ENCODE peak calls at places on chromosomes 7 and 10, in nine cellular contexts. U, P, K, I, Z, X, H, E and N are unnamed samples. For H3K36me3, the result is how much of the 10 kb centered on the place peaks cover.

GRCh38 chr10:22489467-22489866 is 144.2 kb downstream of the SPAG6 start:
- DNase-seq in U (no peak), P (no peak), K (no peak), I (peak), Z (no peak), X (no peak), H (no peak), E (peak), N (no peak)

GRCh38 chr7:1849351-1849951 is 179.4 kb downstream of the ELFN1 start:
- DNase-seq in U (no peak), P (no peak), K (no peak), I (no peak), Z (no peak), X (peak), H (no peak), E (no peak), N (peak)

GRCh38 chr7:99679400-99680191 is at the start of gene CYP3A5:
- DNase-seq in U (peak), P (no peak), K (no peak), I (no peak), Z (no peak), X (no peak), H (no peak), E (peak), N (no peak)

GRCh38 chr10:48785796-48786195 is 101.1 kb downstream of the WDFY4 start:
- DNase-seq in U (no peak), P (no peak), K (no peak), I (no peak), Z (no peak), X (no peak), H (no peak), E (no peak), N (no peak)

GRCh38 chr10:8193546-8193945 is 139.1 kb downstream of the GATA3 start:
- DNase-seq in U (no peak), P (no peak), K (no peak), I (no peak), Z (peak), X (no peak), H (no peak), E (no peak), N (no peak)

GRCh38 chr7:47045592-47045991 is 536.3 kb downstream of the TNS3 start:
- DNase-seq in U (peak), P (peak), K (no peak), I (no peak), Z (no peak), X (no peak), H (no peak), E (peak), N (peak)

GRCh38 chr7:2508327-2509231 is 11.0 kb upstream of the LFNG start:
- DNase-seq in U (no peak), P (peak), K (peak), I (peak), Z (no peak), X (no peak), H (peak), E (peak), N (peak)

GRCh38 chr10:116158036-116158435 is 115.0 kb downstream of the GFRA1 start:
- DNase-seq in U (no peak), P (no peak), K (no peak), I (no peak), Z (no peak), X (no peak), H (no peak), E (no peak), N (no peak)

GRCh38 chr10:102358717-102359382 is 36.7 kb upstream of the NFKB2 start:
- DNase-seq in U (no peak), P (no peak), K (no peak), I (no peak), Z (peak), X (no peak), H (no peak), E (peak), N (no peak)

GRCh38 chr7:120053390-120053961 is 219.5 kb upstream of the KCND2 start:
- DNase-seq in U (no peak), P (peak), K (no peak), I (no peak), Z (peak), X (no peak), H (no peak), E (peak), N (no peak)

GRCh38 chr10:98338896-98339295 is 70.9 kb upstream of the LOXL4 start:
- DNase-seq in U (no peak), P (no peak), K (no peak), I (no peak), Z (no peak), X (no peak), H (no peak), E (peak), N (no peak)

DNA sequence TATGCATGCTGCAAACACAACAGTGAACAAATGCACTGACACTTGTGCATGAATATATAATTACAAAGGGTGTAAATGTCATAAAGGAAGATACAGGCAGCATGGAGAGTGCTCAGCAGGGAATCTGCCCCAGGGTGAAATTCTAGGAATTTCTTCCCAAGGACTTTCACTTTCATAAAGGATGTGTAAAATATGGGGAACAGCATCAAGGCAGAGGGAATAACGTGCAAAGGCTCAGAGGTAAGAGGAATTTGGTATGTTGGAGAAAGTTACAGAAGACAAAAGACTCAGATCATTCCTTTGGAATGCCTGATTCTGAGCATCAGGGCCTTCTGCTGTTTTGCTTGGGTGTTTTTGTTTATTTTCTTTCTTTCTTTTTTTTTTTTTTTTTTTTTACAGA is 142.1 kb upstream of the LYZL1 start:
- DNase-seq in U (no peak), P (no peak), K (no peak), I (no peak), Z (no peak), X (no peak), H (no peak), E (no peak), N (no peak)
- H3K36me3 ChIP-seq in U (under half), P (under half), K (under half), I (under half), Z (under half), X (under half), H (under half), E (under half), N (under half)

GRCh38 chr10:132752961-132753360 is 33.0 kb downstream of the NKX6-2 start:
- DNase-seq in U (no peak), P (no peak), K (no peak), I (no peak), Z (no peak), X (no peak), H (no peak), E (no peak), N (no peak)
- H3K36me3 ChIP-seq in U (under half), P (under half), K (under half), I (under half), Z (under half), X (under half), H (half or more), E (under half), N (under half)

GRCh38 chr10:96648297-96648696 is 61.5 kb upstream of the TM9SF3 start:
- DNase-seq in U (no peak), P (no peak), K (no peak), I (no peak), Z (no peak), X (no peak), H (no peak), E (no peak), N (no peak)

GRCh38 chr10:96645191-96645721 is 58.4 kb upstream of the TM9SF3 start:
- DNase-seq in U (no peak), P (no peak), K (no peak), I (no peak), Z (no peak), X (no peak), H (peak), E (no peak), N (no peak)

GRCh38 chr10:96646251-96646740 is 59.5 kb upstream of the TM9SF3 start:
- DNase-seq in U (no peak), P (no peak), K (no peak), I (no peak), Z (no peak), X (no peak), H (no peak), E (no peak), N (no peak)

GRCh38 chr10:96646774-96647173 is 60.0 kb upstream of the TM9SF3 start:
- DNase-seq in U (no peak), P (no peak), K (no peak), I (no peak), Z (no peak), X (no peak), H (no peak), E (no peak), N (no peak)

DNA sequence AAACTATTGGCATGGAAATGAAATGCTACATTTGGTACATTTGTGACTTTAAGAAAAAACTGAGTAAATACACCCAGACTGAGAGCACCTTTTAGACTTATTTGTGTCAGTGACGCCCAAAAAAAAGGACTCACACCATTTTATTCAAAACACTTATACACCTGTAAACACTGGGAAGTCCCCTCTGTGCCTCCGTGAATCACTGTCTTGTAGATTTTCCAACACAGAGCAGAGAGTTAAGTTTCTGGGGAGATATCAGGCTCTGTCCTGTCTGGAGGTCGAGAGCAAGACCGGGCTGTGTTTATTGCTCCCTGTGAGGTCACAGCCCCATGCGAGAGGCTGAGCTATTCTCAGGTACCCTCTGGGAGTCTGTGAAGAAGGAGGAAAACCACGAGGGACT is 60.7 kb upstream of the TM9SF3 start:
- DNase-seq in U (no peak), P (no peak), K (no peak), I (no peak), Z (no peak), X (no peak), H (no peak), E (no peak), N (no peak)
- H3K36me3 ChIP-seq in U (under half), P (under half), K (under half), I (under half), Z (under half), X (under half), H (under half), E (under half), N (under half)

GRCh38 chr7:158684329-158684728 is 20.3 kb downstream of the NCAPG2 start:
- DNase-seq in U (no peak), P (no peak), K (no peak), I (no peak), Z (peak), X (no peak), H (no peak), E (peak), N (no peak)
- H3K36me3 ChIP-seq in U (under half), P (under half), K (under half), I (under half), Z (under half), X (under half), H (under half), E (under half), N (half or more)